ENCODE peak calls at places on chromosome 4, in eight cellular contexts. H, I, M, Z, L, C, Q and U are unnamed samples.

GRCh38 chr4:52956691-52957090 is 94.6 kb downstream of the RASL11B start:
- DNase-seq in H (no peak), I (no peak), M (no peak), Z (peak), L (no peak), C (no peak), Q (no peak), U (no peak)

GRCh38 chr4:53734584-53735363 is 143.5 kb upstream of the LNX1 start:
- DNase-seq in H (peak), I (no peak), M (peak), Z (peak), L (no peak), C (no peak), Q (peak), U (peak)

GRCh38 chr4:140533951-140534480 is 10.0 kb downstream of the ELMOD2 start:
- DNase-seq in H (no peak), I (no peak), M (peak), Z (peak), L (no peak), C (no peak), Q (no peak), U (no peak)

GRCh38 chr4:186017801-186018200 is 51.2 kb upstream of the TLR3 start:
- DNase-seq in H (no peak), I (no peak), M (no peak), Z (no peak), L (no peak), C (no peak), Q (no peak), U (no peak)

GRCh38 chr4:86972997-86973396 is 38.2 kb downstream of the AFF1 start:
- DNase-seq in H (no peak), I (no peak), M (no peak), Z (no peak), L (no peak), C (peak), Q (peak), U (no peak)

GRCh38 chr4:186829740-186830449 is 106.2 kb upstream of the FAT1 start:
- DNase-seq in H (no peak), I (peak), M (peak), Z (no peak), L (no peak), C (peak), Q (peak), U (peak)

GRCh38 chr4:67437974-67438713 is 107.2 kb downstream of the CENPC start:
- DNase-seq in H (peak), I (peak), M (peak), Z (peak), L (no peak), C (peak), Q (peak), U (peak)

GRCh38 chr4:169724251-169724650 is 33.5 kb downstream of the HPF1 start:
- DNase-seq in H (no peak), I (peak), M (peak), Z (peak), L (no peak), C (peak), Q (peak), U (no peak)

GRCh38 chr4:101000496-101000895 is 346.8 kb downstream of the PPP3CA start:
- DNase-seq in H (no peak), I (no peak), M (peak), Z (no peak), L (no peak), C (no peak), Q (no peak), U (no peak)

GRCh38 chr4:15352508-15352907 is 75.3 kb upstream of the C1QTNF7 start:
- DNase-seq in H (no peak), I (no peak), M (no peak), Z (peak), L (no peak), C (no peak), Q (no peak), U (no peak)

GRCh38 chr4:138005486-138005885 is 236.7 kb downstream of the SLC7A11 start:
- DNase-seq in H (no peak), I (no peak), M (no peak), Z (no peak), L (no peak), C (peak), Q (no peak), U (no peak)

GRCh38 chr4:86971355-86971683 is 36.5 kb downstream of the AFF1 start:
- DNase-seq in H (no peak), I (no peak), M (no peak), Z (no peak), L (no peak), C (no peak), Q (no peak), U (no peak)